ENCODE peak calls at places on chromosome 1, in five cellular contexts. M is HL-60, K is transverse colon, B is SK-N-SH, T is esophagus muscularis mucosa. N is an unnamed sample.

GRCh38 chr1:236862231-236862591 is 67.1 kb downstream of the MTR start:
- DNase-seq in M (no peak), K (no peak), B (no peak), T (no peak), N (no peak)

GRCh38 chr1:115184951-115185331 is 95.6 kb upstream of the TSPAN2 start:
- DNase-seq in M (no peak), K (no peak), B (no peak), T (no peak), N (no peak)

GRCh38 chr1:160261526-160261877 is 847 bp downstream of the DCAF8 start:
- DNase-seq in M (peak; percentile 30), K (peak; percentile 54), B (peak; percentile 42), T (no peak), N (no peak)

GRCh38 chr1:108617008-108617723 is 43.7 kb downstream of the HENMT1 start:
- DNase-seq in M (no peak), K (no peak), B (no peak), T (no peak), N (no peak)

GRCh38 chr1:232837085-232837484 is 31.9 kb downstream of the MAP10 start:
- DNase-seq in M (no peak), K (no peak), B (no peak), T (no peak), N (no peak)

GRCh38 chr1:46489638-46490602 is at the start of gene DMBX1:
- DNase-seq in M (no peak), K (peak; percentile 58), B (peak; percentile 86), T (no peak), N (no peak)

GRCh38 chr1:9591669-9592509 is 3.2 kb downstream of the TMEM201 start:
- DNase-seq in M (no peak), K (no peak), B (peak; percentile 74), T (no peak), N (no peak)

GRCh38 chr1:177615251-177615650 is 354.6 kb downstream of the SEC16B start:
- DNase-seq in M (no peak), K (no peak), B (no peak), T (no peak), N (no peak)

GRCh38 chr1:51489472-51489871 is 29.6 kb downstream of the EPS15 start:
- DNase-seq in M (no peak), K (no peak), B (no peak), T (no peak), N (no peak)

GRCh38 chr1:86758570-86758969 is 54.2 kb downstream of the SH3GLB1 start:
- DNase-seq in M (no peak), K (peak; percentile 78), B (no peak), T (no peak), N (no peak)

GRCh38 chr1:61143821-61144220 is 61.5 kb downstream of the NFIA start:
- DNase-seq in M (no peak), K (no peak), B (no peak), T (no peak), N (no peak)

GRCh38 chr1:212532469-212533235 is 75.9 kb upstream of the ATF3 start:
- DNase-seq in M (no peak), K (no peak), B (no peak), T (peak; percentile 66), N (no peak)

GRCh38 chr1:67404212-67404620 is 26.0 kb downstream of the SERBP1 start:
- DNase-seq in M (no peak), K (no peak), B (no peak), T (no peak), N (no peak)

GRCh38 chr1:214102907-214103306 is 115.1 kb downstream of the PROX1 start:
- DNase-seq in M (no peak), K (no peak), B (no peak), T (no peak), N (no peak)

GRCh38 chr1:25609921-25610320 is 6.7 kb upstream of the MAN1C1 start:
- DNase-seq in M (no peak), K (no peak), B (peak; percentile 4), T (peak; percentile 90), N (no peak)

GRCh38 chr1:17075470-17076255 is 21.8 kb upstream of the SDHB start:
- DNase-seq in M (peak; percentile 90), K (no peak), B (no peak), T (no peak), N (no peak)

GRCh38 chr1:201499795-201500669 is 6.9 kb downstream of the CSRP1 start:
- DNase-seq in M (no peak), K (no peak), B (no peak), T (no peak), N (no peak)

GRCh38 chr1:77584884-77585283 is 97.6 kb downstream of the ZZZ3 start:
- DNase-seq in M (no peak), K (no peak), B (no peak), T (no peak), N (no peak)

GRCh38 chr1:220631238-220631842 is 58.8 kb upstream of the C1orf115 start:
- DNase-seq in M (no peak), K (no peak), B (no peak), T (no peak), N (no peak)

GRCh38 chr1:10415211-10415930 is 14.9 kb upstream of the CENPS start:
- DNase-seq in M (peak; percentile 97), K (peak; percentile 15), B (no peak), T (no peak), N (no peak)

GRCh38 chr1:90122679-90123340 is 127.9 kb downstream of the ZNF326 start:
- DNase-seq in M (no peak), K (no peak), B (no peak), T (no peak), N (no peak)

GRCh38 chr1:114695430-114696093 is at the start of gene AMPD1:
- DNase-seq in M (no peak), K (peak; percentile 11), B (no peak), T (no peak), N (no peak)

GRCh38 chr1:45864124-45864721 is 60.8 kb downstream of the MAST2 start:
- DNase-seq in M (no peak), K (no peak), B (no peak), T (no peak), N (no peak)

GRCh38 chr1:34739613-34740012 is 15.2 kb upstream of the GJB5 start:
- DNase-seq in M (no peak), K (no peak), B (no peak), T (no peak), N (no peak)

GRCh38 chr1:170856455-170856854 is 78.9 kb upstream of the MROH9 start:
- DNase-seq in M (no peak), K (no peak), B (no peak), T (no peak), N (no peak)

GRCh38 chr1:156677616-156678596 is 699 bp upstream of the NES start:
- DNase-seq in M (peak; percentile 48), K (peak; percentile 56), B (peak; percentile 78), T (no peak), N (peak; percentile 26)
- H3K4me3 ChIP-seq in M (no peak overlapping the region), K (no peak overlapping the region), B (peak overlapping the region; percentile 55), T (peak overlapping the region; percentile 49), N (no peak overlapping the region)

GRCh38 chr1:31583995-31584868 is 7.9 kb downstream of the TINAGL1 start:
- DNase-seq in M (no peak), K (peak; percentile 72), B (peak; percentile 76), T (no peak), N (no peak)

GRCh38 chr1:31587720-31588423 is 11.6 kb downstream of the TINAGL1 start:
- DNase-seq in M (peak; percentile 40), K (peak; percentile 84), B (peak; percentile 94), T (no peak), N (no peak)

GRCh38 chr1:31586376-31587327 is 10.3 kb downstream of the TINAGL1 start:
- DNase-seq in M (no peak), K (no peak), B (no peak), T (no peak), N (no peak)

GRCh38 chr1:31584869-31585735 is 8.8 kb downstream of the TINAGL1 start:
- DNase-seq in M (no peak), K (no peak), B (no peak), T (no peak), N (no peak)

GRCh38 chr1:31585736-31586365 is 9.5 kb downstream of the TINAGL1 start:
- DNase-seq in M (no peak), K (no peak), B (no peak), T (no peak), N (no peak)
- H3K27ac ChIP-seq in M (no peak overlapping the region), K (peak overlapping the region; percentile 89), B (no peak overlapping the region), T (peak overlapping the region; percentile 93), N (no peak overlapping the region)

DNA sequence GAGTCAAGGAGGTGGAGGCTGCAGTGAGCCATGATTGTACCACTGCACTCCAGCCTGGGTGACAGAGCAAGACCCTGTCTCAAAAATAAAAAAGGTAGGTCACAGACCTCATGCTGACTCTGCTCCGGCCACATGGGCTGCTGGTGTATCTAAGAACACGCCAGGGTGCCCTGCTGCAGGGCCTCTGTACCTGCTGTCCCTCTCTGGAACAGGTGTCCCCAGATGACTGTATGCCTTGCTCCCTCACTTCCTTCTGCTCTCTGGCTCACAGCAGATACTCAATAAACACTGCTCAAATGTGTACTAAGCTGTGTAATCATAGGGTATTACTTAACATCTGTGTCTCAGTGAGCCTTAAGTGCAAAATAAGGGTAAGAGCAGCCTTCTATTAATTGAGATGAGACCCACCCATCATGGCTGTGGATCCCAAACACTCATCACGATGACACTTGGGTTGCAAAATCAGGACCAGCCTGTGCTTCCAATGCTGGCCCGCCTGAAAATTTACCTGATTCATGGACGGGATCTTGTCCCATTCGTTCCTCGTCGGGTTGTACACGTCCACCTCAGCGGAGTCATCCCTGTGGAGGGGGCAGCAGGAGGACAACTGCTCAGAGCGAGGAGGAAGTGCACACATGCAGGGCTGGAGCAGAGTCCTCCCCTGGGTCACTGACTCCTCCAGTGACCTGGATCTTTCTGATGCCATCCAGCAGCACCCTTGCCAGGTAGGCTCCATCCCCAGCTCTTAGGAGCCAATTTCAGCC is 7.5 kb downstream of the KLHL21 start:
- DNase-seq in M (no peak), K (no peak), B (no peak), T (no peak), N (no peak)
- TF ChIP-seq POLR2AphosphoS5 in M (no peak), K (no peak), B (no peak), T (no peak), N (no peak)

GRCh38 chr1:11789126-11790067 is 16.4 kb downstream of the MTHFR start:
- DNase-seq in M (no peak), K (no peak), B (no peak), T (no peak), N (no peak)
- H3K4me3 ChIP-seq in M (no peak overlapping the region), K (no peak overlapping the region), B (no peak overlapping the region), T (no peak overlapping the region), N (no peak overlapping the region)

DNA sequence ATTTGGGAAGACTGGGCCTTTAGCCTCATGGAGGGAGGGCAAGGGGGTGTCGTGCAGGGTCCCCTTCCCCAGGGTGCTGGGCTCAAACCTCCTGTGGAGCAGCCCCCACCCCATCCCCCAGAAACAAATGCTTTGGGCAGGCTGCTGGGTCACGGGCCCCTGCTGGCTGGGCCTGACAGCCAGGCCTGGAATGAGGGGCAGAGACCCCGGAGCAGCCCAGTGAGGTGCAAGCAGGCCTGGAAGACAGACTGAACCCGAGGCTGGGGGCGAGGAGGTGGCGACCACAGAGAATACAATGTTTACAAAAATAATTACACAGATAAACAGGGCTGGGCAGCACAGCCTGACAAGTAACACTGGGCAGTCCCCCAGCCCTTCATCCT is 5.3 kb downstream of the CCDC24 start:
- DNase-seq in M (no peak), K (no peak), B (peak; percentile 74), T (no peak), N (no peak)
- H3K27ac ChIP-seq in M (no peak overlapping the region), K (no peak overlapping the region), B (no peak overlapping the region), T (no peak overlapping the region), N (no peak overlapping the region)

GRCh38 chr1:96309783-96310182 is 411.8 kb upstream of the PTBP2 start:
- DNase-seq in M (peak; percentile 83), K (no peak), B (no peak), T (no peak), N (no peak)
- TF ChIP-seq POLR2AphosphoS5 in M (peak; percentile 46), K (no peak), B (no peak), T (no peak), N (no peak)